ENCODE peak calls at places on chromosomes 13 and 19, in eight cellular contexts. One of them, this sample, is unnamed.
A peak's percentile ranks its signal among the peaks of the same experiment; 100 is the strongest.

GRCh38 chr13:114002009-114002544 is 28.2 kb upstream of the C13orf46 start:
- DNase-seq in Calu3: no peak
- DNase-seq in OCI-LY7: no peak
- DNase-seq in RWPE1: no peak
- DNase-seq in uterus: no peak
- DNase-seq in B cell: no peak
- DNase-seq in GM12865: no peak
- DNase-seq in IMR-90: no peak
- DNase-seq in this sample: no peak

GRCh38 chr13:33717775-33718174 is 100.2 kb upstream of the RFC3 start:
- DNase-seq in Calu3: no peak
- DNase-seq in OCI-LY7: no peak
- DNase-seq in RWPE1: no peak
- DNase-seq in uterus: no peak
- DNase-seq in B cell: no peak
- DNase-seq in GM12865: no peak
- DNase-seq in IMR-90: peak; percentile 13
- DNase-seq in this sample: no peak

GRCh38 chr13:86095351-86095750 is 296.1 kb upstream of the SLITRK6 start:
- DNase-seq in Calu3: no peak
- DNase-seq in OCI-LY7: no peak
- DNase-seq in RWPE1: no peak
- DNase-seq in uterus: no peak
- DNase-seq in B cell: no peak
- DNase-seq in GM12865: no peak
- DNase-seq in IMR-90: no peak
- DNase-seq in this sample: no peak

GRCh38 chr13:59112375-59112774 is 1051.4 kb downstream of the DIAPH3 start:
- DNase-seq in Calu3: no peak
- DNase-seq in OCI-LY7: no peak
- DNase-seq in RWPE1: peak; percentile 40
- DNase-seq in uterus: no peak
- DNase-seq in B cell: no peak
- DNase-seq in GM12865: no peak
- DNase-seq in IMR-90: peak; percentile 99
- DNase-seq in this sample: no peak

GRCh38 chr19:16001481-16002312 is 52.9 kb downstream of the OR10H4 start:
- DNase-seq in Calu3: peak; percentile 58
- DNase-seq in OCI-LY7: peak; percentile 8
- DNase-seq in RWPE1: peak; percentile 16
- DNase-seq in uterus: peak; percentile 46
- DNase-seq in B cell: peak; percentile 47
- DNase-seq in GM12865: peak; percentile 84
- DNase-seq in IMR-90: peak; percentile 77
- DNase-seq in this sample: peak; percentile 78

GRCh38 chr13:84433024-84433423 is 550.8 kb upstream of the SLITRK1 start:
- DNase-seq in Calu3: no peak
- DNase-seq in OCI-LY7: no peak
- DNase-seq in RWPE1: no peak
- DNase-seq in uterus: no peak
- DNase-seq in B cell: no peak
- DNase-seq in GM12865: no peak
- DNase-seq in IMR-90: peak; percentile 83
- DNase-seq in this sample: no peak

GRCh38 chr19:32456406-32456805 is 50.8 kb downstream of the DPY19L3 start:
- DNase-seq in Calu3: no peak
- DNase-seq in OCI-LY7: no peak
- DNase-seq in RWPE1: no peak
- DNase-seq in uterus: no peak
- DNase-seq in B cell: no peak
- DNase-seq in GM12865: no peak
- DNase-seq in IMR-90: no peak
- DNase-seq in this sample: no peak

GRCh38 chr13:94329277-94329676 is 150.2 kb downstream of the DCT start:
- DNase-seq in Calu3: no peak
- DNase-seq in OCI-LY7: no peak
- DNase-seq in RWPE1: no peak
- DNase-seq in uterus: peak; percentile 48
- DNase-seq in B cell: no peak
- DNase-seq in GM12865: no peak
- DNase-seq in IMR-90: peak; percentile 69
- DNase-seq in this sample: no peak

GRCh38 chr13:93244918-93245280 is 18.3 kb downstream of the GPC6 start:
- DNase-seq in Calu3: no peak
- DNase-seq in OCI-LY7: no peak
- DNase-seq in RWPE1: peak; percentile 39
- DNase-seq in uterus: no peak
- DNase-seq in B cell: no peak
- DNase-seq in GM12865: no peak
- DNase-seq in IMR-90: peak; percentile 38
- DNase-seq in this sample: no peak

GRCh38 chr13:80706164-80706471 is 365.2 kb upstream of the SPRY2 start:
- DNase-seq in Calu3: no peak
- DNase-seq in OCI-LY7: no peak
- DNase-seq in RWPE1: no peak
- DNase-seq in uterus: no peak
- DNase-seq in B cell: no peak
- DNase-seq in GM12865: no peak
- DNase-seq in IMR-90: no peak
- DNase-seq in this sample: no peak

GRCh38 chr19:12139885-12140544 is at the start of gene ZNF20:
- DNase-seq in Calu3: peak; percentile 95
- DNase-seq in OCI-LY7: peak; percentile 96
- DNase-seq in RWPE1: peak; percentile 98
- DNase-seq in uterus: peak; percentile 96
- DNase-seq in B cell: peak; percentile 90
- DNase-seq in GM12865: peak; percentile 96
- DNase-seq in IMR-90: peak; percentile 91
- DNase-seq in this sample: peak; percentile 96

GRCh38 chr13:87680298-87680697 is 9.1 kb downstream of the SLITRK5 start:
- DNase-seq in Calu3: peak; percentile 2
- DNase-seq in OCI-LY7: peak; percentile 81
- DNase-seq in RWPE1: no peak
- DNase-seq in uterus: no peak
- DNase-seq in B cell: peak; percentile 5
- DNase-seq in GM12865: no peak
- DNase-seq in IMR-90: no peak
- DNase-seq in this sample: no peak

GRCh38 chr19:28065026-28065425 is 1147.9 kb downstream of the UQCRFS1 start:
- DNase-seq in Calu3: no peak
- DNase-seq in OCI-LY7: no peak
- DNase-seq in RWPE1: no peak
- DNase-seq in uterus: no peak
- DNase-seq in B cell: no peak
- DNase-seq in GM12865: no peak
- DNase-seq in IMR-90: no peak
- DNase-seq in this sample: no peak

GRCh38 chr19:5987077-5987818 is 9.3 kb upstream of the RANBP3 start:
- DNase-seq in Calu3: peak; percentile 73
- DNase-seq in OCI-LY7: peak; percentile 79
- DNase-seq in RWPE1: peak; percentile 81
- DNase-seq in uterus: peak; percentile 76
- DNase-seq in B cell: peak; percentile 77
- DNase-seq in GM12865: peak; percentile 80
- DNase-seq in IMR-90: peak; percentile 77
- DNase-seq in this sample: peak; percentile 80

GRCh38 chr13:44726214-44726613 is 150.1 kb upstream of the TSC22D1 start:
- DNase-seq in Calu3: no peak
- DNase-seq in OCI-LY7: no peak
- DNase-seq in RWPE1: peak; percentile 45
- DNase-seq in uterus: no peak
- DNase-seq in B cell: no peak
- DNase-seq in GM12865: no peak
- DNase-seq in IMR-90: peak; percentile 90
- DNase-seq in this sample: no peak

GRCh38 chr13:48818495-48818961 is 157.2 kb upstream of the FNDC3A start:
- DNase-seq in Calu3: no peak
- DNase-seq in OCI-LY7: no peak
- DNase-seq in RWPE1: peak; percentile 51
- DNase-seq in uterus: no peak
- DNase-seq in B cell: no peak
- DNase-seq in GM12865: no peak
- DNase-seq in IMR-90: peak; percentile 98
- DNase-seq in this sample: no peak

GRCh38 chr19:45090598-45090997 is 2.4 kb upstream of the PPP1R37 start:
- DNase-seq in Calu3: no peak
- DNase-seq in OCI-LY7: no peak
- DNase-seq in RWPE1: no peak
- DNase-seq in uterus: no peak
- DNase-seq in B cell: no peak
- DNase-seq in GM12865: no peak
- DNase-seq in IMR-90: no peak
- DNase-seq in this sample: no peak

GRCh38 chr13:30895773-30896172 is 10.3 kb upstream of the MEDAG start:
- DNase-seq in Calu3: no peak
- DNase-seq in OCI-LY7: no peak
- DNase-seq in RWPE1: peak; percentile 56
- DNase-seq in uterus: peak; percentile 69
- DNase-seq in B cell: no peak
- DNase-seq in GM12865: no peak
- DNase-seq in IMR-90: peak; percentile 92
- DNase-seq in this sample: no peak

GRCh38 chr19:38251564-38252051 is 4.6 kb downstream of the PPP1R14A start:
- DNase-seq in Calu3: no peak
- DNase-seq in OCI-LY7: no peak
- DNase-seq in RWPE1: no peak
- DNase-seq in uterus: peak; percentile 55
- DNase-seq in B cell: no peak
- DNase-seq in GM12865: no peak
- DNase-seq in IMR-90: no peak
- DNase-seq in this sample: no peak

GRCh38 chr13:31890946-31891345 is 140.6 kb upstream of the FRY start:
- DNase-seq in Calu3: no peak
- DNase-seq in OCI-LY7: no peak
- DNase-seq in RWPE1: no peak
- DNase-seq in uterus: no peak
- DNase-seq in B cell: no peak
- DNase-seq in GM12865: no peak
- DNase-seq in IMR-90: no peak
- DNase-seq in this sample: no peak

GRCh38 chr19:47745010-47745901 is at the start of gene NOP53:
- DNase-seq in Calu3: peak; percentile 96
- DNase-seq in OCI-LY7: peak; percentile 97
- DNase-seq in RWPE1: peak; percentile 89
- DNase-seq in uterus: peak; percentile 97
- DNase-seq in B cell: peak; percentile 95
- DNase-seq in GM12865: peak; percentile 99
- DNase-seq in IMR-90: peak; percentile 96
- DNase-seq in this sample: peak; percentile 97
- TF ChIP-seq CTCF in Calu3: no peak
- TF ChIP-seq CTCF in OCI-LY7: no peak
- TF ChIP-seq CTCF in RWPE1: no peak
- TF ChIP-seq CTCF in uterus: peak; percentile 21
- TF ChIP-seq CTCF in B cell: no peak
- TF ChIP-seq CTCF in GM12865: no peak
- TF ChIP-seq CTCF in IMR-90: no peak
- TF ChIP-seq CTCF in this sample: no peak

DNA sequence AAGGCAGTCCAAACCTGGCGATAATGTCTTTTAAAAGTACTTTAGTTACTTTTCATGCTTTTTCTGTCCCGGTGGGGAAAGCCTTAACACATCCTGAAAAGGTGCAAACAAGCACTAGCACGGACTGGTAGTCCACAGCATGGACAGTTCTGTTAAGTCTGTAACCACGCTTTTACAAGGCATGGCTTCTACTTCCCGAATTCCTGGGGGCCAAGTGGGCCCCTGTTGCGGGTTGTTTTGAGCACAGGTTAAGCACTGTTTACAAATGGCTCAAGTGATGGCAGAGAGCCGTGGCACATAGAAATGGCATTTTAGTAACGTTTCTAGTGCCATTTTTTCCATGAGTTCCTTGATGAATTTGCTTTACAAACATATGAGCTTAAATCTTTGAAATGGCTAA is 37.6 kb downstream of the ZNF493 start:
- DNase-seq in Calu3: no peak
- DNase-seq in OCI-LY7: no peak
- DNase-seq in RWPE1: no peak
- DNase-seq in uterus: no peak
- DNase-seq in B cell: no peak
- DNase-seq in GM12865: no peak
- DNase-seq in IMR-90: no peak
- DNase-seq in this sample: no peak
- TF ChIP-seq CTCF in Calu3: no peak
- TF ChIP-seq CTCF in OCI-LY7: no peak
- TF ChIP-seq CTCF in RWPE1: no peak
- TF ChIP-seq CTCF in uterus: no peak
- TF ChIP-seq CTCF in B cell: no peak
- TF ChIP-seq CTCF in GM12865: no peak
- TF ChIP-seq CTCF in IMR-90: no peak
- TF ChIP-seq CTCF in this sample: no peak

DNA sequence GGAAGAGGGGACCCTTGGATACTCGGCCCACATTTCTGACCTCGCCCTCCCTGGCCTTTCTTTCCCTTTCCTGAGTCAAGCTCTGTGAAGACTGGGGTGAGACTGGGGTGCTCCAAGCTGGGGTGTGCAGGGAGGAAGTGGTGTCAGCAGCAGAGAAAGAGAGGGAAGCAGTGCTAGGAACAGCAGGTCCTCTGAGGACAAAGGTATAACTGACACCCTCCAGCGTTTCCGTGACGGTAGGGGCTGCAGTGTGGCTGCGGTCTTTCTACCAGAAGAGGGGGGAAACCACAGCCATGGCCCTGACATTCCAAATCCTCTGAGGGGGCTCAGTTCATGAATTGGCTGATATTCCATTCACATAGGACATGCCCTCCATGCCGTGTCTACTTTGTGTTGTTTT is 1.1 kb downstream of the KIR3DL2 start:
- DNase-seq in Calu3: no peak
- DNase-seq in OCI-LY7: no peak
- DNase-seq in RWPE1: no peak
- DNase-seq in uterus: no peak
- DNase-seq in B cell: no peak
- DNase-seq in GM12865: no peak
- DNase-seq in IMR-90: no peak
- DNase-seq in this sample: no peak
- TF ChIP-seq CTCF in Calu3: no peak
- TF ChIP-seq CTCF in OCI-LY7: no peak
- TF ChIP-seq CTCF in RWPE1: no peak
- TF ChIP-seq CTCF in uterus: no peak
- TF ChIP-seq CTCF in B cell: no peak
- TF ChIP-seq CTCF in GM12865: no peak
- TF ChIP-seq CTCF in IMR-90: no peak
- TF ChIP-seq CTCF in this sample: no peak

GRCh38 chr13:105410602-105411001 is 1124.9 kb downstream of the EFNB2 start:
- DNase-seq in Calu3: peak; percentile 0
- DNase-seq in OCI-LY7: no peak
- DNase-seq in RWPE1: no peak
- DNase-seq in uterus: peak; percentile 23
- DNase-seq in B cell: peak; percentile 3
- DNase-seq in GM12865: peak; percentile 16
- DNase-seq in IMR-90: peak; percentile 12
- DNase-seq in this sample: peak; percentile 9

GRCh38 chr13:105406551-105406950 is 1128.9 kb downstream of the EFNB2 start:
- DNase-seq in Calu3: no peak
- DNase-seq in OCI-LY7: no peak
- DNase-seq in RWPE1: no peak
- DNase-seq in uterus: no peak
- DNase-seq in B cell: no peak
- DNase-seq in GM12865: no peak
- DNase-seq in IMR-90: no peak
- DNase-seq in this sample: no peak

GRCh38 chr13:105414639-105415038 is 1120.8 kb downstream of the EFNB2 start:
- DNase-seq in Calu3: no peak
- DNase-seq in OCI-LY7: no peak
- DNase-seq in RWPE1: no peak
- DNase-seq in uterus: no peak
- DNase-seq in B cell: no peak
- DNase-seq in GM12865: no peak
- DNase-seq in IMR-90: no peak
- DNase-seq in this sample: no peak

GRCh38 chr13:105412171-105412570 is 1123.3 kb downstream of the EFNB2 start:
- DNase-seq in Calu3: no peak
- DNase-seq in OCI-LY7: no peak
- DNase-seq in RWPE1: no peak
- DNase-seq in uterus: no peak
- DNase-seq in B cell: no peak
- DNase-seq in GM12865: no peak
- DNase-seq in IMR-90: no peak
- DNase-seq in this sample: no peak
- TF ChIP-seq CTCF in Calu3: no peak
- TF ChIP-seq CTCF in OCI-LY7: no peak
- TF ChIP-seq CTCF in RWPE1: no peak
- TF ChIP-seq CTCF in uterus: no peak
- TF ChIP-seq CTCF in B cell: no peak
- TF ChIP-seq CTCF in GM12865: no peak
- TF ChIP-seq CTCF in IMR-90: no peak
- TF ChIP-seq CTCF in this sample: no peak